ENCODE peak calls at places on chromosomes 11 and 22, in eight cellular contexts. O, G, W, U, B, V, P and M are unnamed samples. For H3K9me3 and H3K4me1, the result is how much of the 10 kb centered on the place peaks cover.

GRCh38 chr11:47014097-47014496 is 77.5 kb downstream of the CSTPP1 start:
- DNase-seq in O (no peak), W (no peak), G (no peak), P (no peak), U (no peak), B (no peak), V (no peak), M (no peak)

GRCh38 chr22:45344339-45344738 is 34.6 kb downstream of the FAM118A start:
- DNase-seq in V (no peak), O (peak), B (no peak), G (no peak), P (no peak), U (no peak), W (no peak), M (no peak)

GRCh38 chr11:77154381-77155081 is 26.5 kb downstream of the MYO7A start:
- DNase-seq in G (no peak), B (peak), V (peak), W (no peak), P (no peak), O (no peak), U (peak), M (no peak)

GRCh38 chr11:11805228-11805627 is 36.5 kb upstream of the USP47 start:
- DNase-seq in O (no peak), U (no peak), W (no peak), G (no peak), P (no peak), B (no peak), V (no peak), M (no peak)

GRCh38 chr11:19892387-19892786 is 179.8 kb downstream of the NAV2 start:
- DNase-seq in G (no peak), W (peak), V (no peak), U (no peak), O (no peak), P (no peak), B (no peak), M (no peak)

GRCh38 chr22:35582218-35582860 is 34.8 kb downstream of the MB start:
- DNase-seq in G (no peak), U (no peak), W (no peak), P (no peak), B (no peak), O (no peak), V (no peak), M (no peak)

GRCh38 chr11:15378941-15379340 is 264.2 kb downstream of the INSC start:
- DNase-seq in U (no peak), W (no peak), O (no peak), G (no peak), V (no peak), P (no peak), B (no peak), M (no peak)

GRCh38 chr11:61917357-61918109 is at the start of gene RAB3IL1:
- DNase-seq in U (peak), O (peak), W (peak), P (peak), B (peak), V (peak), G (no peak), M (no peak)

GRCh38 chr11:108093128-108093904 is 28.1 kb upstream of the ACAT1 start:
- DNase-seq in U (no peak), P (no peak), O (no peak), G (no peak), W (no peak), V (no peak), B (no peak), M (no peak)

GRCh38 chr11:126914941-126915340 is 85.6 kb downstream of the KIRREL3 start:
- DNase-seq in P (no peak), G (no peak), U (no peak), V (no peak), O (peak), W (peak), B (no peak), M (no peak)

GRCh38 chr11:57792060-57792541 is 30.5 kb downstream of the CTNND1 start:
- DNase-seq in V (peak), B (peak), O (peak), W (peak), G (peak), U (peak), P (no peak), M (no peak)

GRCh38 chr22:27100789-27101188 is 443.4 kb downstream of the MIAT start:
- DNase-seq in G (peak), W (peak), O (peak), P (peak), V (peak), B (no peak), U (no peak), M (no peak)

GRCh38 chr11:11992257-11992690 is 16.2 kb downstream of the DKK3 start:
- DNase-seq in O (no peak), V (no peak), U (peak), W (peak), B (no peak), P (no peak), G (no peak), M (no peak)

GRCh38 chr22:46635756-46636155 is 15.6 kb downstream of the GRAMD4 start:
- DNase-seq in V (peak), G (no peak), W (no peak), B (peak), O (no peak), P (no peak), U (no peak), M (no peak)

GRCh38 chr11:86438685-86439084 is 64.0 kb downstream of the CCDC81 start:
- DNase-seq in V (no peak), B (no peak), P (no peak), W (peak), U (no peak), O (peak), G (no peak), M (no peak)

GRCh38 chr22:38338772-38339379 is 21.6 kb upstream of the CSNK1E start:
- DNase-seq in B (peak), G (peak), W (no peak), O (no peak), U (no peak), P (no peak), V (no peak), M (no peak)

GRCh38 chr11:15901046-15901445 is 455.3 kb downstream of the SOX6 start:
- DNase-seq in V (no peak), B (no peak), U (no peak), W (no peak), G (no peak), O (peak), P (no peak), M (no peak)

GRCh38 chr22:23696326-23696851 is 5.6 kb downstream of the RGL4 start:
- DNase-seq in G (no peak), B (no peak), O (peak), W (peak), P (no peak), V (peak), U (peak), M (no peak)

GRCh38 chr11:125750629-125751028 is 4.5 kb downstream of the PATE1 start:
- DNase-seq in P (no peak), B (no peak), V (no peak), W (no peak), G (no peak), U (no peak), O (no peak), M (no peak)

GRCh38 chr11:76806131-76806530 is 23.0 kb downstream of the TSKU start:
- DNase-seq in G (no peak), B (no peak), P (peak), O (no peak), V (no peak), U (no peak), W (no peak), M (no peak)

GRCh38 chr11:107661656-107662055 is 50.2 kb downstream of the SLN start:
- DNase-seq in U (no peak), B (no peak), V (no peak), P (no peak), G (no peak), O (no peak), W (no peak), M (no peak)

GRCh38 chr22:37794376-37794775 is 13.4 kb upstream of the GCAT start:
- DNase-seq in U (no peak), G (no peak), W (no peak), O (no peak), P (no peak), B (no peak), V (peak), M (no peak)

GRCh38 chr11:16034074-16034473 is 322.3 kb downstream of the SOX6 start:
- DNase-seq in G (no peak), W (no peak), B (no peak), V (no peak), P (no peak), U (no peak), O (peak), M (no peak)

GRCh38 chr11:103407641-103408040 is 298.4 kb downstream of the DYNC2H1 start:
- DNase-seq in O (no peak), B (no peak), W (no peak), P (no peak), G (no peak), V (no peak), U (no peak), M (no peak)

GRCh38 chr11:73797457-73797856 is 9.8 kb downstream of the MRPL48 start:
- DNase-seq in O (no peak), P (no peak), V (no peak), G (no peak), B (no peak), U (no peak), W (no peak), M (no peak)

GRCh38 chr11:2390871-2391662 is 9.5 kb upstream of the TSSC4 start:
- DNase-seq in P (peak), U (no peak), V (no peak), W (peak), G (peak), B (no peak), O (peak), M (no peak)

GRCh38 chr11:1479678-1480118 is 6.9 kb downstream of the MOB2 start:
- DNase-seq in V (no peak), B (no peak), U (no peak), W (no peak), P (peak), O (no peak), G (peak), M (no peak)

GRCh38 chr11:81394324-81394723 is 1339.3 kb downstream of the FAM181B start:
- DNase-seq in G (no peak), V (no peak), B (no peak), U (no peak), W (no peak), O (no peak), P (no peak), M (no peak)

GRCh38 chr22:21948824-21949568 is 3.7 kb downstream of the PPM1F start:
- DNase-seq in W (no peak), V (no peak), O (no peak), B (no peak), U (no peak), P (no peak), G (no peak), M (no peak)

GRCh38 chr11:72627594-72628281 is 46.5 kb downstream of the PDE2A start:
- DNase-seq in U (no peak), O (no peak), G (no peak), P (no peak), W (no peak), V (peak), B (peak), M (no peak)

DNA sequence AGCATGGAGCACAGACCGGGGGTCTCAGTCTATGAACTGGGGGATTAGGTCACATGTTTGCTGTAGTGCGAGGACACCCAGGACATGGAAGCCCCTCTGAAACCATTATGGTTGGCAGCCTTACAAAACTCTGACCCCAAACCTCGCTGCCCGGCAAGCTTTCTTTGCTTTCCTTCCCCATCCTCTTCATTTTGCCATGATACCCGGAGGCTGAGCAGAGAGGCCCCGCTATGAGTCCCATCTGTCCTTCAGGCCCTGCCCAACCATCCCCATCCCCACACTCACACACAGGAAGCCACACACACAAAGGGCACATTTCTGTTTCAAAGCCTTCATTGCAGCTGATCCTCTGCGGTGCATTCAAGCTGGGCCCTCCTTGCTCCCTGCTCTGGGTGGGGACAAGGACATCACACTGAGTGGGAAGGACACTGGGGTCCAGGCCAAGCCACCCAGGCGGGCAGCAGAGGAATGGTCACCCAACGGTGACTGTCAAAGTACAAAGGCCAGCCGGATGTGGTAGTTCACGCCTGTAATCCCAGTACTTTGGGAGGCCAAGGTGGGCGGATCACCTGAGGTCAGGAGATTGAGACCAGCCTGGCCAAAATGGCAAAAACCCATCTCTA is 176.5 kb downstream of the CTTN start:
- DNase-seq in V (no peak), G (peak), W (no peak), B (peak), P (no peak), U (no peak), O (no peak), M (peak)
- H3K9me3 ChIP-seq in V (under half), G (under half), W (under half), B (under half), P (under half), U (under half), O (under half), M (under half)

GRCh38 chr11:45102810-45103621 is 43.4 kb upstream of the PRDM11 start:
- DNase-seq in P (no peak), G (no peak), W (peak), B (peak), V (peak), U (peak), O (peak), M (no peak)
- TF ChIP-seq CTCF in P (peak), G (peak), W (peak), B (peak), V (peak), U (peak), O (peak), M (peak)

GRCh38 chr11:128565881-128566280 is 21.5 kb downstream of the ETS1 start:
- DNase-seq in B (no peak), O (no peak), G (no peak), U (no peak), W (no peak), P (no peak), V (peak), M (no peak)
- H3K4me1 ChIP-seq in B (under half), O (under half), G (under half), U (under half), W (under half), P (under half), V (under half), M (under half)

DNA sequence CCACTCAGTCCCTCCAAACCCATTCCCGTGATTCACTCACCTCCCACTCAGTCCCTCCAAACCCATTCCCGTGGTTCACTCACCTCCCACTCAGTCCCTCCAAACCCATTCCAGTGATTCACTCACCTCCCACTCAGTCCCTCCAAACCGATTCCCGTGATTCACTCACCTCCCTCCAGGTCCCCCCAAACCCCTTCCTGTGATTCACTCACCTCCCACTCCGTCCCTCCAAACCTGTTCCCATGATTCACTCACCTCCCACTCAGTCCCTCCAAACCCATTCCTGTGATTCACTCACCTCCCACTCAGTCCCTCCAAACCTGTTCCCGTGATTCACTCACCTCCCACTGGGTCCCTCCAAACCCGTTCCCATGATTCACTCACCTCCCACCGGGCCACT is 639.6 kb downstream of the BRD1 start:
- DNase-seq in V (no peak), B (no peak), W (no peak), P (no peak), U (no peak), O (no peak), G (no peak), M (no peak)
- H3K9me3 ChIP-seq in V (under half), B (under half), W (under half), P (under half), U (under half), O (under half), G (under half), M (under half)

GRCh38 chr22:41206719-41207118 is 1.6 kb downstream of the L3MBTL2 start:
- DNase-seq in G (no peak), W (no peak), U (no peak), B (no peak), V (no peak), O (no peak), P (no peak), M (no peak)
- TF ChIP-seq CTCF in G (no peak), W (no peak), U (no peak), B (no peak), V (no peak), O (no peak), P (no peak), M (no peak)

DNA sequence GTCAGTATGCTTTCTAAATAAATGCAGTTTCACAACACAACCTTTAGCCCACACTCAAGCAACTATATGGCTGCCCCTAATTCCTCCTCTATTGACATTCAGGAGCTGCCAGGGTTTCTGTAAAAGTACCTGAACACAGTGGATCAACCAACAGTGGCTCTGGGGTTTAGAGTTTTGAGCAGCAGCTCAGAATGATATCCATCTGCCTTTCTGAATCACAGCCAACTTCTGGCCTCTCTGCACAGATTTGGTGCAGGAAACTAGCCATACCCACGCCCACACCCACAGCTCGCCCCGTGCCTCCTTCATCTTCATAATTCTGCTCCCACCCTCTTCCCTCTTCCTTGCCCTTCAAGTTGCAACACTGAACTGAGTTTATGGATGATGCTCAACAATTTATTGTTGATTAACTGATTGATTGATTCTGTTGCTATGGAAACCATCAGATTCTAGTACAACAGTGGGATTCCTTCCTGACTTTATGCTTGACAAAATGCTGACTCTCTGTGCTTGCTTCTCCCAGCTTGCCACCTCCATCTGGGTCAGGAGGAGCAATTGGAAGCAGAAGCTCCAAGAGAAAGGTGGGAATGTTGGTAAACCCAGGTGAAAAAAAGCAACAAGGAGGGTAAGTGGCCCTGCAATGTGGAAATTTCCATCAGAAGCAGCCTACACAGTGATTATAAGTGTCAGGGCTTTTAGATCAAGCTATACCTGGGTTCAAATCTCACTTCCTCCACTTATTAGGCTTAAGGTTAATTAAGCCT is 70.9 kb downstream of the PANX1 start:
- DNase-seq in V (no peak), P (no peak), W (peak), G (no peak), O (no peak), U (no peak), B (no peak), M (no peak)
- H3K4me1 ChIP-seq in V (under half), P (under half), W (under half), G (under half), O (under half), U (under half), B (under half), M (under half)

DNA sequence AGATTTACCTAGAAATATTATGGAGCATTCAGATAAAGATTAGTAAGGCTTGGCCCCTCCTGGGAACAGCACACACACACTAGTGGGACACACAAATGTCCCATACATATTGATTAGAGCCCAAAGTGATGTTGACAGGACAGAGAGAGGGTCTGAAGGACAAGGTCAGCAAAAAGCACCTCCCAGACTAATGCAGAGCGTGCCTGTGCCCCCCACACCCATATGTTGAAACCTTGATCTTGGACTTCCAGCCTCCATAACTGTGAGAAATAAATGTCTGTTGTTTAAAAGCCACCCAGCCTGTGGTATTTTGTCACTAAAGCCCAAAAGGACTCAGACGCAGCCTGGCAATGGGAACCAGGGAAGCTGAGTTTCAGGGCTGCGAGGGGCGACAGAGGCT is 27.6 kb downstream of the LRFN4 start:
- DNase-seq in O (no peak), V (no peak), U (no peak), B (no peak), G (no peak), W (no peak), P (no peak), M (no peak)
- H3K9me3 ChIP-seq in O (under half), V (under half), U (under half), B (under half), G (under half), W (under half), P (under half), M (under half)

GRCh38 chr22:31618057-31618456 is 44.0 kb downstream of the PISD start:
- DNase-seq in O (no peak), W (no peak), P (no peak), G (no peak), V (no peak), B (no peak), U (no peak), M (no peak)

GRCh38 chr22:31619611-31620300 is 42.3 kb downstream of the PISD start:
- DNase-seq in G (no peak), U (no peak), W (no peak), O (no peak), V (no peak), P (no peak), B (peak), M (no peak)

GRCh38 chr22:31620756-31621480 is 41.1 kb downstream of the PISD start:
- DNase-seq in U (no peak), P (no peak), B (no peak), O (no peak), V (no peak), G (no peak), W (no peak), M (no peak)

GRCh38 chr22:31616315-31616980 is 45.6 kb downstream of the PISD start:
- DNase-seq in O (no peak), G (no peak), P (no peak), V (peak), B (peak), W (no peak), U (no peak), M (no peak)

GRCh38 chr22:31618471-31619176 is 43.4 kb downstream of the PISD start:
- DNase-seq in V (no peak), P (no peak), O (no peak), G (no peak), W (no peak), B (peak), U (no peak), M (no peak)
- TF ChIP-seq CTCF in V (no peak), P (no peak), O (no peak), G (no peak), W (no peak), B (no peak), U (no peak), M (no peak)

DNA sequence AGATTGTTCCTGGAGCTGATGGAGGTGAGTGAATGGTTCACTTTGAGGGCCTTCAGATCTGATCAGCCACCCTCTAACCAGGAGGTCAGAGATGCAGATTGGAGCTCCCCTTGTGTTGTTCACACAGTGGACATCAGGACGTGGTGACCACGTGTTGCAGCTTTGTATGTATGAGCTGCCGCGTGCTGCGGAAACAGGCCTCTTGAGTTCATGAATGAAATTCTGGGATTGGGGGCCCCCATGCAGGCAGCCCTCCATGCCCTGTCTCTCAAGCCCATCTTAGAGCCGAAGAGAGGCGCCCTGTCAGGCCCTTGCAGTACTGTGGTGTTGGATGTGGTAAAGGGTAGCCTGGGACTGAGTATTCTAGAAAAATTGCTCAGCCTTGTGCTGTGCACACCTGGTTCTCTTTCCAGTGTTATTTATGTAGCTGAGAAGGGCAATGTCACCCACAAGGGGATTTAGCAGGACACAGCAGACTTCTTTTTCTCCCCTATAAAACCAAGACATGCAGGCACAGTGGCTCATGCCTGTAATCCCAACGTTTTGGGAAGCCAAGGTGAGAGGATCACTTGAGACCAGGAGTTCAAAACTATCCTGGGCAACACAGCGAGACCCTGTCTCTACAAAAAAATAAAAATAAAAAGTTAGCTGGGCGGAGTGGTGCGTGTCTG is 64.9 kb downstream of the MED15 start:
- DNase-seq in U (no peak), P (no peak), B (no peak), O (no peak), G (no peak), W (no peak), V (no peak), M (no peak)
- H3K4me1 ChIP-seq in U (half or more), P (under half), B (under half), O (under half), G (under half), W (under half), V (under half), M (under half)